ENCODE peak calls at places on chromosomes 1 and 21, in eight cellular contexts. L is HCT116; G is T-cell; V is NCI-H774; Q is ureter; R is GM12865; I is NCI-H1048; J is CD4-positive, alpha-beta memory T cell. W is an unnamed sample.

GRCh38 chr1:228225165-228225710 is 17.4 kb downstream of the OBSCN start:
- DNase-seq in L (no peak), G (no peak), V (no peak), Q (no peak), R (no peak), I (no peak), J (no peak), W (no peak)

GRCh38 chr1:168391759-168392681 is 111.3 kb downstream of the TBX19 start:
- DNase-seq in L (no peak), G (no peak), V (no peak), Q (no peak), R (no peak), I (no peak), J (no peak), W (no peak)

GRCh38 chr1:243550276-243550675 is 294.4 kb downstream of the SDCCAG8 start:
- DNase-seq in L (no peak), G (no peak), V (no peak), Q (no peak), R (no peak), I (no peak), J (no peak), W (no peak)

GRCh38 chr1:111193712-111194480 is 6.5 kb downstream of the DENND2D start:
- DNase-seq in L (no peak), G (no peak), V (no peak), Q (no peak), R (peak), I (no peak), J (no peak), W (no peak)

GRCh38 chr1:210757677-210758076 is 376.3 kb downstream of the KCNH1 start:
- DNase-seq in L (no peak), G (no peak), V (no peak), Q (no peak), R (no peak), I (peak), J (no peak), W (no peak)

GRCh38 chr1:158037876-158038359 is 44.5 kb downstream of the KIRREL1 start:
- DNase-seq in L (no peak), G (no peak), V (no peak), Q (no peak), R (no peak), I (no peak), J (no peak), W (no peak)

GRCh38 chr1:221415626-221416025 is 326.3 kb downstream of the DUSP10 start:
- DNase-seq in L (no peak), G (no peak), V (peak), Q (no peak), R (no peak), I (no peak), J (no peak), W (no peak)

GRCh38 chr1:150561830-150562367 is 12.7 kb downstream of the ADAMTSL4 start:
- DNase-seq in L (peak), G (peak), V (peak), Q (peak), R (peak), I (peak), J (peak), W (peak)

GRCh38 chr1:175755516-175755915 is 12.1 kb upstream of the TNR start:
- DNase-seq in L (no peak), G (no peak), V (no peak), Q (no peak), R (no peak), I (no peak), J (no peak), W (no peak)

GRCh38 chr1:184270556-184270955 is 116.3 kb upstream of the C1orf21 start:
- DNase-seq in L (no peak), G (no peak), V (no peak), Q (no peak), R (no peak), I (no peak), J (no peak), W (no peak)

GRCh38 chr1:93817819-93818569 is 61.0 kb downstream of the DNTTIP2 start:
- DNase-seq in L (no peak), G (peak), V (no peak), Q (no peak), R (no peak), I (no peak), J (peak), W (no peak)

GRCh38 chr1:76238094-76238551 is 163.6 kb downstream of the ST6GALNAC3 start:
- DNase-seq in L (peak), G (no peak), V (no peak), Q (no peak), R (no peak), I (no peak), J (no peak), W (no peak)

GRCh38 chr1:237303929-237304328 is 261.9 kb downstream of the RYR2 start:
- DNase-seq in L (no peak), G (no peak), V (no peak), Q (no peak), R (no peak), I (no peak), J (no peak), W (no peak)

GRCh38 chr1:230062521-230062920 is 4.5 kb upstream of the GALNT2 start:
- DNase-seq in L (no peak), G (no peak), V (no peak), Q (no peak), R (no peak), I (no peak), J (no peak), W (no peak)

GRCh38 chr1:227322376-227322775 is 4.1 kb upstream of the CDC42BPA start:
- DNase-seq in L (no peak), G (no peak), V (no peak), Q (no peak), R (no peak), I (no peak), J (no peak), W (no peak)

GRCh38 chr1:160795951-160796383 is at the start of gene LY9:
- DNase-seq in L (no peak), G (peak), V (no peak), Q (no peak), R (peak), I (no peak), J (peak), W (no peak)

GRCh38 chr1:23593556-23594148 is 34.4 kb upstream of the ID3 start:
- DNase-seq in L (no peak), G (no peak), V (no peak), Q (no peak), R (peak), I (no peak), J (no peak), W (no peak)

GRCh38 chr1:227572752-227573151 is 9.4 kb downstream of the ZNF678 start:
- DNase-seq in L (no peak), G (no peak), V (no peak), Q (no peak), R (no peak), I (no peak), J (no peak), W (no peak)

GRCh38 chr1:42957880-42958487 is 684 bp downstream of the SLC2A1 start:
- DNase-seq in L (no peak), G (no peak), V (peak), Q (no peak), R (peak), I (no peak), J (peak), W (peak)

GRCh38 chr1:23558140-23558871 is 995 bp downstream of the ID3 start:
- DNase-seq in L (peak), G (no peak), V (no peak), Q (peak), R (peak), I (no peak), J (no peak), W (peak)

GRCh38 chr1:103514920-103515503 is 10.5 kb upstream of the RNPC3 start:
- DNase-seq in L (peak), G (no peak), V (peak), Q (no peak), R (peak), I (peak), J (peak), W (peak)

GRCh38 chr1:219990782-219991510 is 55.4 kb downstream of the EPRS1 start:
- DNase-seq in L (peak), G (no peak), V (peak), Q (no peak), R (peak), I (peak), J (peak), W (peak)

GRCh38 chr1:66519988-66520387 is 14.0 kb upstream of the SGIP1 start:
- DNase-seq in L (no peak), G (no peak), V (peak), Q (no peak), R (no peak), I (no peak), J (no peak), W (no peak)

GRCh38 chr1:206693029-206693428 is 8.3 kb downstream of the MAPKAPK2 start:
- DNase-seq in L (no peak), G (no peak), V (no peak), Q (peak), R (no peak), I (no peak), J (no peak), W (no peak)

GRCh38 chr1:67749844-67750689 is 65.1 kb downstream of the GADD45A start:
- DNase-seq in L (peak), G (no peak), V (no peak), Q (no peak), R (no peak), I (peak), J (no peak), W (no peak)

GRCh38 chr21:34305605-34306235 is 58.1 kb upstream of the KCNE2 start:
- DNase-seq in L (no peak), G (no peak), V (no peak), Q (no peak), R (no peak), I (no peak), J (no peak), W (no peak)

GRCh38 chr1:205257735-205258134 is 30.0 kb downstream of the TMCC2 start:
- DNase-seq in L (no peak), G (no peak), V (no peak), Q (no peak), R (no peak), I (no peak), J (no peak), W (no peak)

GRCh38 chr1:33903210-33903589 is 39.3 kb downstream of the HMGB4 start:
- DNase-seq in L (no peak), G (no peak), V (no peak), Q (no peak), R (no peak), I (no peak), J (no peak), W (no peak)

GRCh38 chr1:84370831-84371394 is 27.4 kb upstream of the DNASE2B start:
- DNase-seq in L (no peak), G (no peak), V (peak), Q (no peak), R (no peak), I (no peak), J (no peak), W (no peak)

GRCh38 chr1:245356891-245357585 is 202.3 kb downstream of the KIF26B start:
- DNase-seq in L (no peak), G (no peak), V (no peak), Q (no peak), R (no peak), I (no peak), J (no peak), W (no peak)

GRCh38 chr1:44919387-44919786 is 67.0 kb downstream of the EIF2B3 start:
- DNase-seq in L (no peak), G (no peak), V (no peak), Q (no peak), R (no peak), I (no peak), J (no peak), W (no peak)

GRCh38 chr1:185045793-185046441 is 559 bp downstream of the RNF2 start:
- DNase-seq in L (no peak), G (no peak), V (peak), Q (no peak), R (peak), I (no peak), J (peak), W (peak)

GRCh38 chr1:73832276-73832825 is 365.6 kb downstream of the LRRIQ3 start:
- DNase-seq in L (no peak), G (no peak), V (no peak), Q (no peak), R (no peak), I (no peak), J (no peak), W (no peak)

W was measured in NB4.